ENCODE peak calls at places on chromosomes 11 and 22, in eight cellular contexts. S is Right ventricle myocardium inferior; X is occipital lobe; N is fibroblast of lung; U is Daoy; G is HS-5; I is NCI-H1105; Y is stimulated activated CD8-positive, alpha-beta memory T cell treated with anti-CD3 and anti-CD28 coated beads, Interleukin-15, amount 100 ng/mL, for 24 hours. R is an unnamed sample.

GRCh38 chr11:71565263-71565662 is at the start of gene KRTAP5-10:
- DNase-seq in S (no peak), X (no peak), U (no peak), G (no peak), Y (no peak), I (no peak), N (no peak), R (no peak)

GRCh38 chr22:26689553-26690301 is 32.3 kb downstream of the MIAT start:
- DNase-seq in S (no peak), U (no peak), X (no peak), N (no peak), Y (no peak), G (no peak), I (no peak), R (no peak)

GRCh38 chr22:38074181-38075104 is 9.5 kb downstream of the SLC16A8 start:
- DNase-seq in I (no peak), U (peak), G (no peak), X (no peak), N (peak), S (peak), Y (no peak), R (no peak)

GRCh38 chr11:5937868-5938602 is 4.0 kb upstream of the OR56A3 start:
- DNase-seq in G (no peak), U (peak), X (no peak), S (no peak), N (no peak), I (peak), Y (no peak), R (no peak)

GRCh38 chr22:23053051-23053707 is 17.1 kb upstream of the GNAZ start:
- DNase-seq in I (no peak), X (no peak), N (no peak), G (no peak), U (no peak), S (peak), Y (no peak), R (no peak)

GRCh38 chr22:39487826-39488520 is 14.1 kb upstream of the MIEF1 start:
- DNase-seq in X (no peak), I (no peak), U (no peak), N (no peak), S (no peak), G (no peak), Y (no peak), R (no peak)

GRCh38 chr11:75214843-75215242 is 25.7 kb upstream of the TPBGL start:
- DNase-seq in N (no peak), I (no peak), Y (no peak), U (no peak), G (no peak), S (no peak), X (no peak), R (no peak)

GRCh38 chr11:6249822-6250555 is 9.6 kb upstream of the CCKBR start:
- DNase-seq in I (no peak), S (peak), X (peak), G (peak), Y (no peak), N (peak), U (peak), R (no peak)

GRCh38 chr22:43847376-43848289 is 14.7 kb downstream of the SULT4A1 start:
- DNase-seq in Y (no peak), X (no peak), N (no peak), G (no peak), S (no peak), U (no peak), I (no peak), R (no peak)

GRCh38 chr11:118448294-118448693 is 12.0 kb downstream of the KMT2A start:
- DNase-seq in U (no peak), Y (no peak), G (no peak), N (peak), S (no peak), X (no peak), I (no peak), R (no peak)

GRCh38 chr11:76888989-76889388 is 28.3 kb downstream of the ACER3 start:
- DNase-seq in I (no peak), N (peak), S (no peak), Y (no peak), G (no peak), X (no peak), U (peak), R (no peak)

GRCh38 chr22:48894064-48894671 is 933.5 kb downstream of the BRD1 start:
- DNase-seq in S (no peak), I (no peak), G (no peak), Y (no peak), U (no peak), X (no peak), N (no peak), R (no peak)

GRCh38 chr22:27107824-27108223 is 450.4 kb downstream of the MIAT start:
- DNase-seq in I (peak), Y (no peak), U (peak), N (peak), X (peak), S (no peak), G (peak), R (no peak)

GRCh38 chr11:114317738-114318137 is 21.5 kb downstream of the NNMT start:
- DNase-seq in S (no peak), U (peak), G (no peak), Y (no peak), X (no peak), I (no peak), N (peak), R (no peak)

GRCh38 chr11:62552931-62553838 is 6.6 kb upstream of the AHNAK start:
- DNase-seq in I (no peak), S (peak), X (no peak), Y (no peak), U (peak), N (peak), G (peak), R (no peak)

GRCh38 chr11:77471520-77472234 is 2.2 kb downstream of the PAK1 start:
- DNase-seq in Y (no peak), S (no peak), G (no peak), U (no peak), N (no peak), I (no peak), X (no peak), R (no peak)

GRCh38 chr22:42688241-42688913 is 32.3 kb downstream of the A4GALT start:
- DNase-seq in S (peak), I (peak), G (no peak), N (peak), U (peak), X (peak), Y (no peak), R (no peak)

GRCh38 chr22:22884010-22884887 is 3.4 kb upstream of the IGLL5 start:
- DNase-seq in X (no peak), I (peak), G (no peak), Y (no peak), S (no peak), U (peak), N (peak), R (no peak)

GRCh38 chr11:59573216-59573615 is 42.4 kb downstream of the OSBP start:
- DNase-seq in U (no peak), Y (no peak), I (no peak), G (peak), X (no peak), S (no peak), N (peak), R (no peak)

GRCh38 chr11:64121637-64122410 is 44.1 kb downstream of the MACROD1 start:
- DNase-seq in U (peak), N (peak), Y (no peak), S (no peak), I (no peak), X (no peak), G (peak), R (no peak)

GRCh38 chr22:49764151-49764581 is 63.5 kb downstream of the BRD1 start:
- DNase-seq in U (no peak), Y (no peak), S (no peak), I (no peak), G (no peak), N (no peak), X (no peak), R (no peak)

GRCh38 chr11:65634905-65635731 is 2.8 kb upstream of the SIPA1 start:
- DNase-seq in U (no peak), I (no peak), X (no peak), N (no peak), G (no peak), S (no peak), Y (no peak), R (no peak)

GRCh38 chr11:104582431-104582830 is 315.8 kb downstream of the CASP12 start:
- DNase-seq in S (no peak), U (no peak), N (no peak), Y (no peak), X (no peak), G (no peak), I (no peak), R (no peak)

GRCh38 chr11:123390146-123390545 is 39.9 kb upstream of the GRAMD1B start:
- DNase-seq in S (no peak), G (no peak), I (no peak), X (no peak), Y (no peak), U (no peak), N (no peak), R (no peak)

GRCh38 chr11:69372589-69373250 is 78.8 kb downstream of the MYEOV start:
- DNase-seq in U (no peak), I (no peak), G (no peak), N (no peak), X (no peak), S (no peak), Y (no peak), R (no peak)

GRCh38 chr22:20115691-20116375 is at the start of gene RANBP1:
- DNase-seq in Y (no peak), G (no peak), U (no peak), S (peak), N (no peak), I (no peak), X (no peak), R (no peak)

GRCh38 chr11:61760946-61761345 is 8.5 kb downstream of the MYRF start:
- DNase-seq in X (peak), G (no peak), Y (no peak), S (no peak), N (no peak), U (no peak), I (no peak), R (peak)

GRCh38 chr22:37930270-37930951 is 23.0 kb downstream of the C22orf23 start:
- DNase-seq in Y (no peak), U (peak), G (no peak), X (no peak), S (no peak), I (no peak), N (no peak), R (no peak)

GRCh38 chr11:130510407-130511006 is 62.1 kb downstream of the ADAMTS15 start:
- DNase-seq in S (no peak), U (peak), X (no peak), I (no peak), Y (no peak), N (peak), G (no peak), R (no peak)

GRCh38 chr11:48116843-48117242 is 99.8 kb upstream of the OR4B1 start:
- DNase-seq in I (no peak), N (no peak), G (no peak), X (no peak), S (no peak), Y (no peak), U (no peak), R (no peak)

GRCh38 chr11:73184953-73185671 is 33.0 kb upstream of the P2RY2 start:
- DNase-seq in G (no peak), S (peak), X (no peak), N (peak), Y (peak), U (peak), I (peak), R (peak)

R was measured in caudate nucleus.